ENCODE peak calls at places on chromosomes 4 and X, in six cellular contexts. W, P, F, K, H and O are unnamed samples.
A peak's percentile ranks its signal among the peaks of the same experiment; 100 is the strongest.

GRCh38 chr4:158599150-158599549 is 72.5 kb downstream of the C4orf46 start:
- DNase-seq in W (no peak), P (no peak), F (no peak), K (peak; percentile 69), H (no peak), O (no peak)

GRCh38 chr4:153223935-153224334 is 19.7 kb downstream of the TRIM2 start:
- DNase-seq in W (no peak), P (no peak), F (no peak), K (peak; percentile 48), H (no peak), O (no peak)

GRCh38 chrX:8815460-8816065 is 14.4 kb upstream of the FAM9A start:
- DNase-seq in W (peak; percentile 12), P (no peak), F (no peak), K (peak; percentile 48), H (no peak), O (peak; percentile 27)

GRCh38 chr4:123409301-123409700 is 12.7 kb downstream of the SPRY1 start:
- DNase-seq in W (no peak), P (no peak), F (no peak), K (peak; percentile 49), H (no peak), O (no peak)

GRCh38 chrX:107632291-107632690 is 4.0 kb downstream of the PRPS1 start:
- DNase-seq in W (no peak), P (no peak), F (no peak), K (no peak), H (no peak), O (no peak)

GRCh38 chr4:182885022-182885737 is 32.0 kb downstream of the DCTD start:
- DNase-seq in W (no peak), P (no peak), F (no peak), K (no peak), H (no peak), O (no peak)

GRCh38 chrX:46630141-46630540 is 56.6 kb downstream of the CHST7 start:
- DNase-seq in W (no peak), P (no peak), F (no peak), K (peak; percentile 41), H (no peak), O (no peak)

GRCh38 chr4:47662975-47663374 is 174.9 kb downstream of the CORIN start:
- DNase-seq in W (peak; percentile 11), P (no peak), F (no peak), K (no peak), H (no peak), O (no peak)

GRCh38 chr4:84931961-84932360 is 34.5 kb downstream of the WDFY3 start:
- DNase-seq in W (no peak), P (no peak), F (no peak), K (no peak), H (no peak), O (no peak)

GRCh38 chrX:54043084-54043483 is 1.2 kb downstream of the PHF8 start:
- DNase-seq in W (no peak), P (no peak), F (no peak), K (no peak), H (peak; percentile 0), O (no peak)

GRCh38 chrX:75623535-75623934 is 100.7 kb upstream of the ZDHHC15 start:
- DNase-seq in W (no peak), P (no peak), F (no peak), K (no peak), H (no peak), O (no peak)
- TF ChIP-seq CTCF in W (no peak), P (peak; percentile 59), F (no peak), K (peak; percentile 5), H (no peak), O (peak; percentile 39)

GRCh38 chr4:112942077-112942476 is 107.4 kb upstream of the ANK2 start:
- DNase-seq in W (no peak), P (no peak), F (no peak), K (no peak), H (no peak), O (no peak)
- TF ChIP-seq CTCF in W (no peak), P (peak; percentile 53), F (no peak), K (no peak), H (no peak), O (no peak)

GRCh38 chr4:96486563-96486962 is 646.7 kb downstream of the PDHA2 start:
- DNase-seq in W (no peak), P (no peak), F (no peak), K (no peak), H (no peak), O (no peak)

GRCh38 chr4:96483308-96484030 is 643.6 kb downstream of the PDHA2 start:
- DNase-seq in W (peak; percentile 12), P (peak; percentile 38), F (no peak), K (no peak), H (no peak), O (no peak)
- TF ChIP-seq CTCF in W (no peak), P (peak; percentile 63), F (no peak), K (no peak), H (no peak), O (peak; percentile 22)

GRCh38 chr4:4693258-4693657 is 151.4 kb upstream of the STX18 start:
- DNase-seq in W (no peak), P (no peak), F (no peak), K (peak; percentile 54), H (no peak), O (no peak)
- TF ChIP-seq CTCF in W (no peak), P (no peak), F (no peak), K (no peak), H (no peak), O (no peak)